ENCODE peak calls at places on chromosomes 13 and 19, in seven cellular contexts. S, C, L, A, H, K and J are unnamed samples.

GRCh38 chr19:55452381-55453325 is 8.8 kb downstream of the ISOC2 start:
- DNase-seq in C (peak; percentile 63), S (peak; percentile 81), H (peak; percentile 26), K (no peak), A (no peak), L (peak; percentile 59), J (peak; percentile 86)

GRCh38 chr13:113835461-113836274 is 28.2 kb downstream of the GAS6 start:
- DNase-seq in H (peak; percentile 82), L (peak; percentile 90), S (no peak), K (no peak), C (no peak), A (peak; percentile 54), J (peak; percentile 42)

GRCh38 chr13:73481877-73482445 is 423.2 kb downstream of the KLF5 start:
- DNase-seq in K (no peak), H (no peak), S (no peak), L (peak; percentile 1), A (no peak), C (no peak), J (no peak)

GRCh38 chr19:23823952-23824389 is 65.3 kb upstream of the ZNF681 start:
- DNase-seq in C (peak; percentile 33), L (no peak), H (no peak), S (no peak), A (no peak), K (no peak), J (peak; percentile 32)

GRCh38 chr19:48216933-48217332 is 38.8 kb downstream of the CARD8 start:
- DNase-seq in C (no peak), K (no peak), H (no peak), S (no peak), L (no peak), A (no peak), J (peak; percentile 35)

GRCh38 chr13:114313061-114313860 is 1.0 kb upstream of the CHAMP1 start:
- DNase-seq in A (no peak), C (no peak), H (no peak), K (no peak), L (no peak), S (no peak), J (no peak)

GRCh38 chr13:41767801-41768200 is 193.1 kb downstream of the VWA8 start:
- DNase-seq in C (no peak), L (peak; percentile 26), K (no peak), S (no peak), A (no peak), H (no peak), J (no peak)

GRCh38 chr19:41161903-41162302 is 31.1 kb upstream of the CYP2S1 start:
- DNase-seq in K (no peak), C (no peak), A (no peak), L (no peak), H (no peak), S (no peak), J (no peak)

GRCh38 chr13:90564096-90564495 is 783.4 kb upstream of the MIR17HG start:
- DNase-seq in A (no peak), K (no peak), S (no peak), L (no peak), H (no peak), C (no peak), J (no peak)

GRCh38 chr19:17703823-17704463 is 15.3 kb upstream of the MAP1S start:
- DNase-seq in H (peak; percentile 42), K (no peak), C (peak; percentile 66), A (no peak), L (peak; percentile 35), S (no peak), J (peak; percentile 79)

GRCh38 chr13:63285426-63285825 is 1869.8 kb upstream of the PCDH20 start:
- DNase-seq in C (no peak), L (no peak), S (no peak), H (no peak), A (no peak), K (no peak), J (no peak)

GRCh38 chr13:79393564-79394249 is 12.3 kb downstream of the RBM26 start:
- DNase-seq in K (no peak), A (no peak), S (no peak), L (no peak), H (no peak), C (peak; percentile 33), J (no peak)

GRCh38 chr13:26062853-26063444 is 11.1 kb upstream of the SHISA2 start:
- DNase-seq in S (no peak), A (peak; percentile 11), C (peak; percentile 26), L (peak; percentile 55), H (peak; percentile 23), K (no peak), J (no peak)

GRCh38 chr13:105798541-105798940 is 736.9 kb downstream of the EFNB2 start:
- DNase-seq in K (no peak), L (no peak), S (no peak), H (no peak), A (no peak), C (no peak), J (no peak)

GRCh38 chr19:2629491-2630351 is 72.8 kb downstream of the GNG7 start:
- DNase-seq in S (no peak), K (peak; percentile 93), C (no peak), A (no peak), H (no peak), L (no peak), J (no peak)

GRCh38 chr13:20418953-20419352 is 106.7 kb downstream of the CRYL1 start:
- DNase-seq in L (no peak), C (no peak), A (no peak), H (no peak), K (no peak), S (no peak), J (no peak)

GRCh38 chr19:5932146-5932545 is 18.1 kb downstream of the CAPS start:
- DNase-seq in L (no peak), A (no peak), H (no peak), S (no peak), K (no peak), C (no peak), J (no peak)

GRCh38 chr19:38003427-38004099 is 96.6 kb downstream of the SIPA1L3 start:
- DNase-seq in K (no peak), A (peak; percentile 52), L (peak; percentile 88), C (peak; percentile 60), H (peak; percentile 90), S (peak; percentile 58), J (peak; percentile 76)

GRCh38 chr13:67143544-67144115 is 86.5 kb downstream of the PCDH9 start:
- DNase-seq in L (no peak), K (no peak), C (no peak), A (no peak), S (no peak), H (no peak), J (no peak)

DNA sequence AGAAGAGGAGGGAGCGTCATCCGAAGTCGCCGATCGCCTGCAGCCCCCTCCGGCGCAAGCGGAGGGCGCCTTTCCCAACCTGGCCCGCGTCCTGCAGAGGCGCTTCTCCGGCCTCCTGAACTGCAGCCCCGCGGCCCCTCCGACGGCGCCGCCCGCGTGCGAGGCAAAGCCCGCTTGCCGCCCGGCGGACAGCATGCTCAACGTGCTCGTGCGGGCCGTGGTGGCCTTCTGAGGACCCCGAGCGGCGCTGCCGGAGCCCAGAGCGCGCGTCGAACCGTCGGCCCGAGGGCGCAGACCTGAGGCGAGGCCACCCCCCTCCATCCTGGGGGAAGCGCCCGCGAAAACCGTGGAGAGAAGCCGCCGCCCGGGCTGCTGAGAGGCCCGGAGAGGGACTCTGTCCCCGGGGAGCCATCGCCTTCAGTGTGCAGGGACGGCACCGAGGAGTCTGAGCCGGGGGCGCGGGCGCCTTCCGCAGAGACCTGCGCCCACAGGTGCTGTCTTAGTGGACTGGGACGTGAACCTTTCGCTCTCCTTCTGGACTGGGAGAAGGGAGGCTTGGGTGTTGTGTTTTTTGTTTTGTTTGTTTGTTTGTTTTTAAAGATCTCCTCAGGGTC is 3.5 kb downstream of the IER2 start:
- DNase-seq in K (peak; percentile 62), L (peak; percentile 49), H (no peak), A (no peak), S (no peak), C (peak; percentile 42), J (peak; percentile 53)
- TF ChIP-seq CTCF in K (peak; percentile 3), L (peak; percentile 0), H (peak; percentile 59), A (no peak), S (no peak), C (no peak), J (no peak)

DNA sequence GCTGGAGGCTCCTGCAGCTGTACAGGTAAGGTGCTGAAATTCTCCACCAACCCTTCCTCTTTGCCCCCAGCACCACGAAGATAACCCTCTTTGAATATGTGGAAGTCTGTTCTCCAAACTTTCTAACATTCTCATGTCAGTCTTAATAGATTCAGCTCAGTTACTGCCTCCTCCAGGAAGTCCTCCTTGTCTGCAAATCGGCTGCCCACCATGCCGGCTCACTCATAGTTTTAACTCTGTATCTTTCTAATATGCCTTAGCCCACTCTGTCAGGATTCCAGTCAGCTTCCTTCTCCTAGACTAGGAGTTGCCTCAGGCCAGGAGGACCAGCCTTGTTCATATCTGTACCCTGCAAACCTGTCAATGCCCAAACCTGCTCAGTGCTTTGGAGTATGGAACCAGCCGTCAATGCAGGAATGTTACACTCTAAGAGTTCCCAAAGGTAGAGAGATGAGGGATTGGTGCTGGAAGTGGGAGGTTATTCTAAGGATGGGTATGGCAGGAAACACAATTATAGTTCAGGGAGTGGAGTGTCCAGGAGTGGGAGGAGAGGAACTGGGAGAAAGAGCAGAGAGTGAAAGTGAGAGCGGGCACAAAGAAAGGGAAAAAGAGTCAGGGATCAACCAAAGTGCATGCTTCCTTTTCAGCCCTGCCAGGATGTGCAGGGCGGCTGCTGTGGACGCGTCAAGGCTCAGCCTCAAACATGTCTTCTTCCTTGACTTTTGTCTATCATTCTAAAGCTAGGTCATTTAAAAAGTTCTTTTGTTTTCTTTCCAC is 38.0 kb upstream of the ALOX5AP start:
- DNase-seq in C (peak; percentile 61), L (peak; percentile 18), S (no peak), A (no peak), H (no peak), K (no peak), J (no peak)
- TF ChIP-seq CTCF in C (no peak), L (no peak), S (no peak), A (no peak), H (no peak), K (no peak), J (no peak)

DNA sequence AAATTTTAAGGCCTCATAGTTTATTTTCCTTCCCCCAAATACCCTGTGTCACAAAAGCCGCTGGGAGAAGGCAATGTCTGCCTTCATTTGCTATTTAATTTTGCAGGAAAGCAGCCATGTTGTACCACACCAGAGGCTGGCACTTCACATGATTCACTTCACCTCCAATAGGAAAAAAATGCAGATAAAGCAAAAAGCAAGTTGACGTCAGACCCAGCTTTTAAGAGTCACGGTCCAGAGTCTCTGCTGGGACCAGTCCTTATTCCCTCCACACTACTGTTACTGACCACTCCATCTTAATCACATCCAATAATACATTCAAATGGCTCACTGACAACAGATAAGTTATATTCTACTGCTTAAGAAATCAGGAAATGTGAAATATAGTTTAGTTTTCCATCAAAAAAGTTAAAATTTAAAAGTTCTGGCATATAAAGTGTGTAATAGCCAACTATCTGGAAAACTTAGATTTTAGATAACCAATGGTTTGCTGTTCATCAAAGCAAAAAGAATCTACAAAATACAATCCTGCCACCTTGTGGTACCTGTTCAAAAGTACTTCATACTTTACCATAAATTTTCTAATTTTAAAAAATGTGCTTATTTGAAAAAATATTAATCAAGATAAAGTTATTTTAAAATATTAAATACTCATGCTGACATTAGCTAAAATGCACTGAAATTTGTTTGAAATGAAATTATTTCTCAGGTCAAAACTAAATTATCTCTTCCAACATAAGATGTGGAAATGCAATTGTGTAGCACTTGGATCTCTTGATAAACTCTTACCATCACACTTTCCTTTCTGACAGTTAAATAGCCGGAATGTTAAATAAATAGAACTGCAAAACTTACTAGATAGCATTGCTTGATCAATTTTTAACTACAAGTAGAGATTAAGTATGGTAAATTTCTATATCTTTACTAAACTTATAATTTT is 97.3 kb downstream of the SERP2 start:
- DNase-seq in K (no peak), L (no peak), A (no peak), H (no peak), C (no peak), S (no peak), J (no peak)
- TF ChIP-seq CTCF in K (peak; percentile 65), L (peak; percentile 51), A (peak; percentile 33), H (peak; percentile 87), C (peak; percentile 40), S (peak; percentile 80), J (peak; percentile 70)

GRCh38 chr19:53394974-53395839 is at the start of gene ZNF765:
- DNase-seq in C (peak; percentile 98), A (peak; percentile 79), K (peak; percentile 96), L (peak; percentile 91), S (peak; percentile 99), H (peak; percentile 87), J (peak; percentile 97)
- TF ChIP-seq CTCF in C (peak; percentile 36), A (peak; percentile 56), K (peak; percentile 59), L (peak; percentile 51), S (peak; percentile 62), H (peak; percentile 76), J (peak; percentile 82)